ENCODE peak calls at places on chromosome 9, in seven cellular contexts. One of them, this sample, is unnamed.

GRCh38 chr9:28435456-28435855 is 862.2 kb upstream of the C9orf72 start:
- DNase-seq in left ventricle myocardium inferior: no peak
- DNase-seq in mesendoderm: peak; percentile 2
- DNase-seq in A549: no peak
- DNase-seq in tibial artery: no peak
- DNase-seq in AG04450: no peak
- DNase-seq in uterus: no peak
- DNase-seq in this sample: no peak

GRCh38 chr9:128358861-128359260 is 12.3 kb upstream of the URM1 start:
- DNase-seq in AG04450: no peak
- DNase-seq in uterus: no peak
- DNase-seq in A549: no peak
- DNase-seq in left ventricle myocardium inferior: no peak
- DNase-seq in tibial artery: no peak
- DNase-seq in mesendoderm: no peak
- DNase-seq in this sample: no peak

GRCh38 chr9:107587175-107587963 is 97.8 kb upstream of the KLF4 start:
- DNase-seq in uterus: peak; percentile 68
- DNase-seq in mesendoderm: no peak
- DNase-seq in tibial artery: peak; percentile 55
- DNase-seq in AG04450: no peak
- DNase-seq in A549: no peak
- DNase-seq in left ventricle myocardium inferior: peak; percentile 50
- DNase-seq in this sample: peak; percentile 73

GRCh38 chr9:112111461-112111860 is 63.6 kb downstream of the SUSD1 start:
- DNase-seq in tibial artery: no peak
- DNase-seq in left ventricle myocardium inferior: no peak
- DNase-seq in A549: no peak
- DNase-seq in mesendoderm: no peak
- DNase-seq in AG04450: no peak
- DNase-seq in uterus: no peak
- DNase-seq in this sample: no peak

GRCh38 chr9:92061184-92061583 is 54.0 kb downstream of the SPTLC1 start:
- DNase-seq in left ventricle myocardium inferior: no peak
- DNase-seq in AG04450: no peak
- DNase-seq in A549: no peak
- DNase-seq in tibial artery: no peak
- DNase-seq in uterus: no peak
- DNase-seq in mesendoderm: no peak
- DNase-seq in this sample: no peak

GRCh38 chr9:9102295-9102694 is 1302.7 kb upstream of the DMAC1 start:
- DNase-seq in tibial artery: no peak
- DNase-seq in AG04450: no peak
- DNase-seq in A549: no peak
- DNase-seq in mesendoderm: peak; percentile 96
- DNase-seq in left ventricle myocardium inferior: no peak
- DNase-seq in uterus: no peak
- DNase-seq in this sample: no peak

GRCh38 chr9:68507098-68507795 is 33.4 kb downstream of the TMEM252 start:
- DNase-seq in AG04450: no peak
- DNase-seq in tibial artery: no peak
- DNase-seq in mesendoderm: peak; percentile 22
- DNase-seq in left ventricle myocardium inferior: no peak
- DNase-seq in A549: peak; percentile 17
- DNase-seq in uterus: peak; percentile 52
- DNase-seq in this sample: no peak

GRCh38 chr9:134175291-134175807 is 11.0 kb upstream of the RNU6ATAC start:
- DNase-seq in A549: peak; percentile 39
- DNase-seq in mesendoderm: peak; percentile 75
- DNase-seq in tibial artery: no peak
- DNase-seq in uterus: no peak
- DNase-seq in AG04450: no peak
- DNase-seq in left ventricle myocardium inferior: peak; percentile 11
- DNase-seq in this sample: peak; percentile 59

GRCh38 chr9:21967707-21968106 is 26.5 kb downstream of the CDKN2A start:
- DNase-seq in uterus: no peak
- DNase-seq in left ventricle myocardium inferior: no peak
- DNase-seq in mesendoderm: peak; percentile 22
- DNase-seq in A549: no peak
- DNase-seq in tibial artery: no peak
- DNase-seq in AG04450: no peak
- DNase-seq in this sample: no peak

GRCh38 chr9:30382271-30382670 is 2002.2 kb upstream of the ACO1 start:
- DNase-seq in A549: no peak
- DNase-seq in mesendoderm: no peak
- DNase-seq in uterus: no peak
- DNase-seq in tibial artery: no peak
- DNase-seq in left ventricle myocardium inferior: no peak
- DNase-seq in AG04450: no peak
- DNase-seq in this sample: no peak

GRCh38 chr9:87062706-87063105 is 115.4 kb upstream of the GAS1 start:
- DNase-seq in tibial artery: no peak
- DNase-seq in A549: no peak
- DNase-seq in AG04450: no peak
- DNase-seq in mesendoderm: no peak
- DNase-seq in uterus: no peak
- DNase-seq in left ventricle myocardium inferior: no peak
- DNase-seq in this sample: no peak

GRCh38 chr9:86099695-86100364 is 472 bp upstream of the GOLM1 start:
- DNase-seq in tibial artery: peak; percentile 48
- DNase-seq in A549: peak; percentile 83
- DNase-seq in uterus: peak; percentile 57
- DNase-seq in mesendoderm: peak; percentile 67
- DNase-seq in AG04450: no peak
- DNase-seq in left ventricle myocardium inferior: peak; percentile 32
- DNase-seq in this sample: peak; percentile 45

GRCh38 chr9:20604561-20604960 is 17.7 kb downstream of the MLLT3 start:
- DNase-seq in left ventricle myocardium inferior: no peak
- DNase-seq in tibial artery: no peak
- DNase-seq in AG04450: no peak
- DNase-seq in mesendoderm: no peak
- DNase-seq in uterus: no peak
- DNase-seq in A549: no peak
- DNase-seq in this sample: no peak

GRCh38 chr9:136331556-136332481 is 4.5 kb downstream of the GPSM1 start:
- DNase-seq in left ventricle myocardium inferior: no peak
- DNase-seq in uterus: no peak
- DNase-seq in AG04450: no peak
- DNase-seq in tibial artery: no peak
- DNase-seq in A549: no peak
- DNase-seq in mesendoderm: no peak
- DNase-seq in this sample: no peak

GRCh38 chr9:137702615-137703379 is 84.0 kb downstream of the EHMT1 start:
- DNase-seq in AG04450: no peak
- DNase-seq in left ventricle myocardium inferior: no peak
- DNase-seq in A549: no peak
- DNase-seq in mesendoderm: no peak
- DNase-seq in uterus: no peak
- DNase-seq in tibial artery: no peak
- DNase-seq in this sample: no peak

GRCh38 chr9:127528407-127529251 is 77.3 kb downstream of the LRSAM1 start:
- DNase-seq in tibial artery: no peak
- DNase-seq in mesendoderm: peak; percentile 59
- DNase-seq in AG04450: no peak
- DNase-seq in A549: no peak
- DNase-seq in left ventricle myocardium inferior: no peak
- DNase-seq in uterus: peak; percentile 17
- DNase-seq in this sample: no peak

GRCh38 chr9:121649476-121650219 is 1.8 kb upstream of the DAB2IP start:
- DNase-seq in uterus: no peak
- DNase-seq in A549: no peak
- DNase-seq in mesendoderm: peak; percentile 50
- DNase-seq in AG04450: no peak
- DNase-seq in tibial artery: no peak
- DNase-seq in left ventricle myocardium inferior: no peak
- DNase-seq in this sample: no peak

GRCh38 chr9:121651295-121652036 is at the start of gene DAB2IP:
- DNase-seq in tibial artery: peak; percentile 47
- DNase-seq in mesendoderm: peak; percentile 87
- DNase-seq in uterus: peak; percentile 69
- DNase-seq in left ventricle myocardium inferior: peak; percentile 60
- DNase-seq in A549: no peak
- DNase-seq in AG04450: no peak
- DNase-seq in this sample: peak; percentile 74

GRCh38 chr9:121652037-121652837 is 803 bp downstream of the DAB2IP start:
- DNase-seq in uterus: peak; percentile 61
- DNase-seq in A549: no peak
- DNase-seq in AG04450: no peak
- DNase-seq in mesendoderm: peak; percentile 70
- DNase-seq in left ventricle myocardium inferior: peak; percentile 54
- DNase-seq in tibial artery: no peak
- DNase-seq in this sample: peak; percentile 83

GRCh38 chr9:121650220-121651013 is 1.0 kb upstream of the DAB2IP start:
- DNase-seq in mesendoderm: peak; percentile 95
- DNase-seq in left ventricle myocardium inferior: peak; percentile 56
- DNase-seq in tibial artery: no peak
- DNase-seq in AG04450: peak; percentile 29
- DNase-seq in uterus: peak; percentile 78
- DNase-seq in A549: peak; percentile 62
- DNase-seq in this sample: peak; percentile 63

DNA sequence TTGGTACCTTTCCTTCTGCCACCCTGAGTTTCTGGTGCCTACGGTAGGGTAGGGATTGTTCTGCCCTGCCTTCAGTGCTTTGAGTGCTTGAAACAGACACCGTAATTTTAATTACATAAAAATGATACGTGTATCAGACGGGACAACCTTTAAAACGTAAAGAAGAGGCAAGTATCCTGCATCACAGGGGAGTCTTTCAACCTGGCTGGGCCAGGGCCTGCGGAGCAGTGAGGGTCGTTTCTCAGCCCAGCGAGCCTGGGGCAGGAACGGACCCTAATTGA is 480 bp upstream of the DAB2IP start:
- DNase-seq in mesendoderm: peak; percentile 48
- DNase-seq in tibial artery: no peak
- DNase-seq in uterus: no peak
- DNase-seq in AG04450: no peak
- DNase-seq in A549: no peak
- DNase-seq in left ventricle myocardium inferior: no peak
- DNase-seq in this sample: no peak
- H3K4me3 ChIP-seq in mesendoderm: peak overlapping the region; percentile 9
- H3K4me3 ChIP-seq in tibial artery: peak overlapping the region; percentile 63
- H3K4me3 ChIP-seq in uterus: peak overlapping the region; percentile 74
- H3K4me3 ChIP-seq in AG04450: peak overlapping the region; percentile 69
- H3K4me3 ChIP-seq in A549: peak overlapping the region; percentile 88
- H3K4me3 ChIP-seq in left ventricle myocardium inferior: peak overlapping the region; percentile 80
- H3K4me3 ChIP-seq in this sample: peak overlapping the region; percentile 61

DNA sequence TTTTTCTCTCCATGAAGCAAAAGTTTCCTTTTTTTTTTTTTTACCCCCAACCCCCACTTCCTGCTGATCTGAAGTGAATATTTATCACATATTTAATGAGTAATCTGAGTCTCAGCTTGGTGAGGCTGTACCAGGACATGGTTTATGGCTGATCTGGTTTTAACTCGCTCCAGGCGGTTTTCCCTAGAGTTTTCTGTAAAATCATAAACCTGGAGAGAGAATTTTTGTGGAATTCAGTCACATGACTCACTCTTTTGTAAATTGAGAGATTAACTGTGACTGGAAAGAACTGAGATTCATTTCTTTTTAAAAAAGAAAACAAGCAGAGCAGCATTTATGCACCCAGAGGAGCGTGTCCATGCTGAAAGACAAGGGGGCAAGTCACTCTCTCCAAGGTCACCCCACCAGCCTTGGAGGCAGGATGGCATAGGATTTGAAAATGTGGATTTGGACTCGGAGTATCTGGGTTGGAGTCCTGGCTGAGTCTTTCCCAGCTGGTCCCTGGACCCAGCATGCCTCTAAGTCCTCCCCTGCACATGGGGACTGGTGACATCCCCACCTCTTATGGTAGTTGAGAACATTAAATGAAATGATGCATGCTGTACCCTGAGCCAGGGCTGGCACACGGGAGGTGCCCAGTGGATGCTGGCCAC is 81.8 kb downstream of the ZNF618 start:
- DNase-seq in AG04450: peak; percentile 60
- DNase-seq in left ventricle myocardium inferior: no peak
- DNase-seq in A549: peak; percentile 37
- DNase-seq in tibial artery: no peak
- DNase-seq in mesendoderm: no peak
- DNase-seq in uterus: no peak
- DNase-seq in this sample: no peak
- H3K4me3 ChIP-seq in AG04450: peak overlapping the region; percentile 15
- H3K4me3 ChIP-seq in left ventricle myocardium inferior: no peak overlapping the region
- H3K4me3 ChIP-seq in A549: no peak overlapping the region
- H3K4me3 ChIP-seq in tibial artery: no peak overlapping the region
- H3K4me3 ChIP-seq in mesendoderm: no peak overlapping the region
- H3K4me3 ChIP-seq in uterus: no peak overlapping the region
- H3K4me3 ChIP-seq in this sample: no peak overlapping the region

DNA sequence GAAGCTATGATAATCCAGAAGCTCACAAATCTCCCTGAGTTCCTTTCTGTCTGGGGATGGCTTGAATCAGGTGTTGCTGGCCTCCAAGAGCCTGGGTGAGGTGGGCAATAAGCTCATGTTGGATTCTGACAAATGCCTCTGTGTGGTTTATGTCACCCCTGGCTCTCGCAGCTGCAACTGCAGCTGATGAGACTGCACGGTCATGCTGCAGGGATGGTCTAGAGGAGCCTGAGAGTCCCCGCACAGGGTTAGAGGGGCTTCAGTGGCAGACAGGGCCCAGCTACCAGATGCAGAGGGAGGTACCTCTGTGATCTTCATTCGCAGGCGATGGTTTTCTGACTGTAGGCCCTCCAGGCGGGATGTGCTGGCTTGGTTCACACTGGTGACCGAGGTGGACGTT is 47.5 kb upstream of the TBC1D2 start:
- DNase-seq in mesendoderm: no peak
- DNase-seq in left ventricle myocardium inferior: no peak
- DNase-seq in tibial artery: no peak
- DNase-seq in A549: no peak
- DNase-seq in AG04450: no peak
- DNase-seq in uterus: no peak
- DNase-seq in this sample: no peak
- H3K4me3 ChIP-seq in mesendoderm: no peak overlapping the region
- H3K4me3 ChIP-seq in left ventricle myocardium inferior: no peak overlapping the region
- H3K4me3 ChIP-seq in tibial artery: no peak overlapping the region
- H3K4me3 ChIP-seq in A549: no peak overlapping the region
- H3K4me3 ChIP-seq in AG04450: no peak overlapping the region
- H3K4me3 ChIP-seq in uterus: no peak overlapping the region
- H3K4me3 ChIP-seq in this sample: no peak overlapping the region

DNA sequence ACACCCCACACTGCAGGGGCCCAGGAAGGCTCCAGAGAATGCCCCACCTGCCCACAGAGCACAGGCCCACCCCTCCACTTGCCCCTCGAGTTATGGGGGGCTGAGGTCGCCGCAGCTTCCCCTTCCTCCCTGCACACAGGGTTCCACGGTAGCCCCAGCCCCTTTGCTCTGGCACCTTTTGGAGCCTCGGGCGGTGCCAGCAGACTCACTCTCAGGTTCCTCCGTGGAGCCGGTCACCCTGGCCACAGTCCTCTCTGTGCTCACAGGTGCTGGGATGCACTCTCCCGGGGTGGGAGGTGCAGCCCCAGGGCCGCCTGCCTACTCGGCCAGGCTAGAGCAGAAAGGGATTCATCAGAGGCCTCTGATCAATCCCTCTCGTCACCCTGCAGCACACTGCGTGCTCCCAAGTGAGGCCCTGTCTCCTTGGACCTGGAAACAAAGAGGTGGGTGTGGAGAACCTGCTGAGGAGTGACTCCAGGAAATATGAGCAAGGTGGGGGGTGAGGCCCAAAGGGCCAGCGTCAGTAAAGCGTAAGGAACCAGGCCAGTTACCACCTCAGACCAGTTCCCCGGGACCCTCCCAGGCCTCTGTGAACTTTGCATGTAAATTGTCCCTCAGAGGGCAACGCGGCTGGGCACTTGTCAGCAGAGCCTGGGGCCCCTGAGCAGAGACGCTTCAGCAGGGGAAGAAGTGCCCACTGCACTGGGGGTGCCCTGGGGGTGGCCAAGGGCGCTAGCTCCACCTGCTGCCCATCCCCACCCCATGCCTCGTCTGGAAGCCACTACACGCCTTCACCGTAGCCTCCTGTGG is 167.8 kb downstream of the OLFM1 start:
- DNase-seq in uterus: no peak
- DNase-seq in mesendoderm: no peak
- DNase-seq in left ventricle myocardium inferior: no peak
- DNase-seq in AG04450: no peak
- DNase-seq in A549: no peak
- DNase-seq in tibial artery: no peak
- DNase-seq in this sample: no peak
- H3K4me3 ChIP-seq in uterus: no peak overlapping the region
- H3K4me3 ChIP-seq in mesendoderm: no peak overlapping the region
- H3K4me3 ChIP-seq in left ventricle myocardium inferior: no peak overlapping the region
- H3K4me3 ChIP-seq in AG04450: no peak overlapping the region
- H3K4me3 ChIP-seq in A549: no peak overlapping the region
- H3K4me3 ChIP-seq in tibial artery: no peak overlapping the region
- H3K4me3 ChIP-seq in this sample: no peak overlapping the region

This sample was measured in heart left ventricle.